ENCODE peak calls at places on chromosomes 5 and 9, in nine cellular contexts. N is chondrocyte, M is BJ, O is HL-60, S is psoas muscle, J is A549, C is PC-3, L is mesothelial cell of epicardium, Z is heart right ventricle. E is an unnamed sample.

GRCh38 chr5:180910735-180911134 is 11.8 kb downstream of the BTNL8 start:
- DNase-seq in N (no peak), M (no peak), O (no peak), S (no peak), J (no peak), C (peak), L (no peak), Z (no peak), E (no peak)

GRCh38 chr9:102769307-102769706 is 225.8 kb upstream of the CYLC2 start:
- DNase-seq in N (no peak), M (no peak), O (no peak), S (no peak), J (no peak), C (no peak), L (no peak), Z (no peak), E (no peak)

GRCh38 chr5:67648201-67648671 is 451.6 kb upstream of the CD180 start:
- DNase-seq in N (peak), M (peak), O (no peak), S (peak), J (no peak), C (no peak), L (no peak), Z (peak), E (peak)

GRCh38 chr9:18829858-18830257 is 203.2 kb downstream of the SAXO1 start:
- DNase-seq in N (no peak), M (no peak), O (no peak), S (no peak), J (no peak), C (no peak), L (no peak), Z (no peak), E (no peak)

GRCh38 chr5:32195265-32195664 is 21.1 kb upstream of the GOLPH3 start:
- DNase-seq in N (no peak), M (no peak), O (no peak), S (no peak), J (no peak), C (no peak), L (no peak), Z (no peak), E (no peak)

GRCh38 chr5:72324186-72324825 is 4.1 kb downstream of the PTCD2 start:
- DNase-seq in N (no peak), M (no peak), O (no peak), S (no peak), J (peak), C (peak), L (no peak), Z (no peak), E (no peak)

GRCh38 chr9:90458485-90458884 is 184.1 kb downstream of the DIRAS2 start:
- DNase-seq in N (no peak), M (no peak), O (no peak), S (no peak), J (peak), C (peak), L (no peak), Z (no peak), E (no peak)

GRCh38 chr5:179266291-179267070 is 78.8 kb downstream of the ADAMTS2 start:
- DNase-seq in N (no peak), M (no peak), O (no peak), S (no peak), J (no peak), C (no peak), L (peak), Z (no peak), E (peak)

GRCh38 chr5:103902893-103903292 is 340.3 kb upstream of the NUDT12 start:
- DNase-seq in N (no peak), M (no peak), O (no peak), S (no peak), J (no peak), C (no peak), L (no peak), Z (no peak), E (no peak)

GRCh38 chr5:65862384-65862783 is 64.0 kb upstream of the ERBIN start:
- DNase-seq in N (no peak), M (no peak), O (no peak), S (no peak), J (no peak), C (peak), L (no peak), Z (no peak), E (no peak)

GRCh38 chr5:68027519-68027918 is 188.0 kb upstream of the PIK3R1 start:
- DNase-seq in N (no peak), M (peak), O (no peak), S (no peak), J (no peak), C (no peak), L (no peak), Z (no peak), E (no peak)

GRCh38 chr5:68484307-68485068 is 268.9 kb downstream of the PIK3R1 start:
- DNase-seq in N (no peak), M (peak), O (no peak), S (no peak), J (no peak), C (no peak), L (no peak), Z (no peak), E (no peak)

GRCh38 chr9:136665111-136665703 is 2.5 kb downstream of the EGFL7 start:
- DNase-seq in N (no peak), M (no peak), O (no peak), S (no peak), J (no peak), C (no peak), L (peak), Z (no peak), E (no peak)

GRCh38 chr9:85427749-85428148 is 314.0 kb downstream of the AGTPBP1 start:
- DNase-seq in N (no peak), M (no peak), O (no peak), S (no peak), J (no peak), C (no peak), L (no peak), Z (no peak), E (no peak)

GRCh38 chr5:35608881-35609779 is 8.5 kb upstream of the SPEF2 start:
- DNase-seq in N (no peak), M (peak), O (no peak), S (no peak), J (peak), C (peak), L (no peak), Z (no peak), E (no peak)

GRCh38 chr9:82923410-82924242 is 139.3 kb downstream of the RASEF start:
- DNase-seq in N (no peak), M (no peak), O (no peak), S (no peak), J (no peak), C (no peak), L (no peak), Z (no peak), E (no peak)

GRCh38 chr9:113574381-113575262 is 111.1 kb downstream of the RGS3 start:
- DNase-seq in N (peak), M (no peak), O (no peak), S (peak), J (no peak), C (peak), L (no peak), Z (no peak), E (peak)

GRCh38 chr9:20402273-20402875 is 219.9 kb downstream of the MLLT3 start:
- DNase-seq in N (no peak), M (no peak), O (no peak), S (no peak), J (peak), C (peak), L (no peak), Z (no peak), E (no peak)

GRCh38 chr5:120304653-120305052 is 159.4 kb upstream of the PRR16 start:
- DNase-seq in N (no peak), M (peak), O (no peak), S (no peak), J (no peak), C (peak), L (no peak), Z (no peak), E (no peak)

GRCh38 chr5:31901807-31902530 is 263.0 kb downstream of the PDZD2 start:
- DNase-seq in N (no peak), M (no peak), O (no peak), S (no peak), J (no peak), C (no peak), L (no peak), Z (no peak), E (no peak)

GRCh38 chr9:117076571-117077300 is 338.1 kb downstream of the ASTN2 start:
- DNase-seq in N (no peak), M (no peak), O (no peak), S (no peak), J (no peak), C (no peak), L (no peak), Z (no peak), E (no peak)

GRCh38 chr5:96256795-96257470 is 176.1 kb downstream of the PCSK1 start:
- DNase-seq in N (no peak), M (no peak), O (peak), S (no peak), J (peak), C (peak), L (no peak), Z (no peak), E (no peak)

GRCh38 chr9:114054191-114054690 is 23.9 kb downstream of the AMBP start:
- DNase-seq in N (no peak), M (no peak), O (no peak), S (no peak), J (no peak), C (no peak), L (no peak), Z (no peak), E (no peak)

GRCh38 chr5:11596657-11597071 is 307.6 kb downstream of the CTNND2 start:
- DNase-seq in N (no peak), M (no peak), O (no peak), S (no peak), J (no peak), C (no peak), L (no peak), Z (no peak), E (no peak)

GRCh38 chr5:135343417-135343816 is 55.6 kb downstream of the MACROH2A1 start:
- DNase-seq in N (no peak), M (no peak), O (no peak), S (no peak), J (no peak), C (peak), L (no peak), Z (no peak), E (no peak)

GRCh38 chr5:9173281-9174048 is 372.4 kb downstream of the SEMA5A start:
- DNase-seq in N (no peak), M (peak), O (no peak), S (no peak), J (no peak), C (peak), L (no peak), Z (no peak), E (no peak)

GRCh38 chr5:173232499-173233346 is 2.3 kb downstream of the NKX2-5 start:
- DNase-seq in N (no peak), M (no peak), O (no peak), S (no peak), J (no peak), C (no peak), L (peak), Z (peak), E (peak)

GRCh38 chr9:87336407-87336806 is 161.3 kb upstream of the DAPK1 start:
- DNase-seq in N (no peak), M (no peak), O (no peak), S (no peak), J (peak), C (peak), L (no peak), Z (no peak), E (no peak)

GRCh38 chr9:76456202-76456926 is 2.6 kb upstream of the GCNT1 start:
- DNase-seq in N (no peak), M (no peak), O (peak), S (no peak), J (peak), C (peak), L (peak), Z (no peak), E (peak)

GRCh38 chr9:76458903-76459690 is at the start of gene GCNT1:
- DNase-seq in N (peak), M (peak), O (peak), S (peak), J (peak), C (peak), L (peak), Z (peak), E (peak)

GRCh38 chr9:76463211-76463610 is 4.2 kb downstream of the GCNT1 start:
- DNase-seq in N (no peak), M (no peak), O (no peak), S (no peak), J (no peak), C (no peak), L (no peak), Z (no peak), E (no peak)

GRCh38 chr9:76464706-76465105 is 5.7 kb downstream of the GCNT1 start:
- DNase-seq in N (no peak), M (no peak), O (no peak), S (no peak), J (no peak), C (no peak), L (no peak), Z (no peak), E (no peak)

DNA sequence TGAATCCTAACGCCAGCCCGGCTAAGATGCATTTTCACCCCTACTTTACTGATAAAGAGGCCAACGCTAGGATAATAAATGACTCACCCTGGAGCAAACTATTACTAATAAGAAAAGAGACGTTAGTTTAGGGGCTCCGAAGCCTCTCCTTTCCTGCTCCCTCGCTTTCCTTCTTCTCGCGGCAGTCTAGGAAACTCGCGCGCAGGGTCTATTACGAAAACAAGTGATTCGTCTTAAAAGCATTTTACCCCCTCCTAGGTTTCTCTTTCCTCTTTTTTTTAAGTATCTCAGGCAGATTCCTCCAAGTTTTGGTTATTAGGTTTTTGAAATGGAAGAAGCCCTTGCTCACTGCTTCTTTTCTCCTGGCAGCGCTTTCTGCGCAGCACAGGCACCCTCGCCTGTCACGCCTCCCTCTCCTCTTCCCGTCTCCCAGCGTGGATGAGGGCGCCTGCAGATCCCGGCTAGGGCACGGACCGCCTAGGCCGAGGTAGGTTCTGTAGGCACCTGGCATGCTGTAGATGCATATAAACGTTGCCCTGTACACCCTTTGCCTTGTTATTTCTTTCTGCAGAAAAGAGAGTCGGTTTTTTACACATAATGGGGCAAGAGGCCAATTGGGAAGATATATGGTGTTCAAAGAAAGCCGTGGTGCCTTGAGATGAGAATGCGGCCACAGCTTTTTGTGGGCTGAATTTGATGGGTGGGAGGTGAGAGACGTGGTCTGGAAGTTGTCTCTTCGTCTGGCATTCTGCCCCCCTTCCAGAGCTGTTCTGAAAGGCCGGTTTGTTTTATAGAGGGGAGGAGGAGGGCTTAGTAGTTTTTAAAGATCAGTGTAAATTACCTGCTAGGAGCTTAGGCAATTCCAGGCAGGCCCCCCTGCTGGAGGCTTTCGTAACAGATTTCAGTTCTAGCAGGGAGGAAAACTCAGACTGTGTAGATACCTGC is 981 bp downstream of the GCNT1 start:
- DNase-seq in N (no peak), M (no peak), O (peak), S (no peak), J (peak), C (peak), L (peak), Z (peak), E (peak)
- TF ChIP-seq CTCF in N (peak), M (peak), O (no peak), S (no peak), J (no peak), C (peak), L (peak), Z (no peak), E (no peak)

GRCh38 chr9:129352157-129352870 is 174.3 kb upstream of the IER5L start:
- DNase-seq in N (no peak), M (no peak), O (no peak), S (no peak), J (no peak), C (no peak), L (no peak), Z (peak), E (peak)

GRCh38 chr9:129351642-129352151 is 173.6 kb upstream of the IER5L start:
- DNase-seq in N (no peak), M (no peak), O (no peak), S (no peak), J (no peak), C (no peak), L (no peak), Z (no peak), E (peak)

GRCh38 chr9:129349571-129349947 is 171.5 kb upstream of the IER5L start:
- DNase-seq in N (no peak), M (no peak), O (no peak), S (no peak), J (no peak), C (no peak), L (no peak), Z (no peak), E (peak)

GRCh38 chr9:129350143-129350935 is 172.3 kb upstream of the IER5L start:
- DNase-seq in N (no peak), M (no peak), O (no peak), S (no peak), J (no peak), C (no peak), L (no peak), Z (no peak), E (no peak)

GRCh38 chr9:129351058-129351641 is 173.1 kb upstream of the IER5L start:
- DNase-seq in N (no peak), M (no peak), O (no peak), S (no peak), J (no peak), C (no peak), L (no peak), Z (no peak), E (peak)
- TF ChIP-seq CTCF in N (no peak), M (no peak), O (no peak), S (no peak), J (no peak), C (no peak), L (no peak), Z (no peak), E (no peak)

GRCh38 chr9:12819436-12820185 is 44.8 kb downstream of the LURAP1L start:
- DNase-seq in N (no peak), M (no peak), O (no peak), S (no peak), J (peak), C (peak), L (no peak), Z (no peak), E (no peak)
- TF ChIP-seq CTCF in N (peak), M (peak), O (no peak), S (peak), J (peak), C (peak), L (peak), Z (peak), E (peak)

GRCh38 chr5:893137-893506 is 438 bp downstream of the TRIP13 start:
- DNase-seq in N (peak), M (no peak), O (no peak), S (no peak), J (no peak), C (no peak), L (no peak), Z (no peak), E (no peak)

GRCh38 chr5:891837-892389 is 688 bp downstream of the BRD9 start:
- DNase-seq in N (peak), M (no peak), O (peak), S (no peak), J (no peak), C (peak), L (peak), Z (no peak), E (peak)

GRCh38 chr5:891117-891836 is 1.3 kb downstream of the BRD9 start:
- DNase-seq in N (peak), M (no peak), O (peak), S (no peak), J (peak), C (peak), L (no peak), Z (no peak), E (no peak)

GRCh38 chr5:893711-894110 is 1.0 kb downstream of the TRIP13 start:
- DNase-seq in N (peak), M (no peak), O (no peak), S (no peak), J (no peak), C (no peak), L (no peak), Z (no peak), E (no peak)

GRCh38 chr5:892390-893136 is at the start of the genes BRD9 and TRIP13:
- DNase-seq in N (peak), M (peak), O (peak), S (peak), J (peak), C (peak), L (peak), Z (peak), E (peak)
- TF ChIP-seq CTCF in N (peak), M (no peak), O (no peak), S (peak), J (no peak), C (no peak), L (no peak), Z (no peak), E (no peak)

DNA sequence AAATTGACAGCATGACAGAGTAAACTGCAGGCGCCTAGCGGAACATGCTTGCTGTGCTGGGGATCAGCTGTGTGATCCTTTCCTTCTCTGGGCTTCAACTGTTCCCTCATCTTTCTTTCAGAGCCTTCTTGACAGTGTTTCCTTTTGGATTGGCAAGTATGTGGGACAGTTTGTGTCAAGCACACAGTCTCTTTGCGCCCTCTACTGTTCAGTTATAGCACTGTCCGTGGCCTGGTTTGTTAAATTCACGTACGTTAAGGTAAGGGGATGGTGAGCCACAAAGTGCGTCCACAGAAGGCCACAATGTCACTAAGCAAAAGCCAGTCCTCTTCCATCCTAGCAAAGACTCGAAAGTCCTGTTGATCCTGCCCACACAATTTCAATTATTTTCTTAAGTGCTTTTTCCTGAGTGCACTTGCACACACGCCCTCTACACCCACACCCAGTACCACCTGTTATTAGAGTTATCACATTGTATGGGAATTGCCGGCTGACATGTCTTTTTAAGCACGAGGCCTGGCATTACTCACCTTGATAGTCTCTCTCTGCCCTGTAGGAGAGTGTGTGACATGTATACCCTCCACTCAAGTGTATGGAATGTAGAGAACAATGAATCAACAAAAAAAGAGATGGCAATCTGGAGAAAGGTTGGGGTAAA is 22.5 kb upstream of the PTPN3 start:
- DNase-seq in N (no peak), M (peak), O (peak), S (no peak), J (peak), C (peak), L (peak), Z (no peak), E (peak)
- TF ChIP-seq CTCF in N (peak), M (peak), O (peak), S (peak), J (peak), C (peak), L (peak), Z (peak), E (peak)

DNA sequence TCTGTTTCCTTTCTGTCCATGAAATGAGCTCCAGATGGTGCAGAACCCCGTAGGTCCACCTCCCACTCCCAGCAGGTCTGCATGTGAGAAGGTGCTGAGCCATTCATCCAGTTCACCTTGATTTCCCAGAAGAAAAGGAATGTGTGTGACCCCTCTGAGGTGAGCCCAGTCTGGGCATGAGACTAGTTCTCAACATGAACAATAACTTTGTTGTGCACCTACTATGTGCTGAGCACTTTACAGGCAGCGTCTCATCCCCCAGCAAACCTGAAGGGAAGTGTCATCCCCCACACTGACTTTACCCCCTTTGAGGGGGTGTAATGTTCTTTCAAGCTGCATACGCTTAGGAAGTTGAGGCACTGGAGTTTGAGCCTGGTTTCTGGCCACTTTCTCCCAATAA is 61.4 kb downstream of the SMIM23 start:
- DNase-seq in N (no peak), M (no peak), O (no peak), S (no peak), J (no peak), C (no peak), L (no peak), Z (no peak), E (no peak)
- TF ChIP-seq CTCF in N (no peak), M (no peak), O (no peak), S (no peak), J (no peak), C (no peak), L (no peak), Z (no peak), E (no peak)

E was measured in left lung.